ENCODE peak calls at places on chromosomes 3 and 15, in eight cellular contexts. W is lung microvascular endothelial cell; I is HuH-7; J is AG08396; B is hippocampal formation; O is substantia nigra; K is glutamatergic neuron; R is CD8-positive, alpha-beta T cell. N is an unnamed sample.

GRCh38 chr15:90266061-90266431 is 574 bp downstream of the NGRN start:
- DNase-seq in R (no peak), W (peak; percentile 37), K (peak; percentile 54), I (peak; percentile 50), B (peak; percentile 44), O (no peak), J (peak; percentile 51), N (peak; percentile 59)

GRCh38 chr3:192577271-192577670 is 150.1 kb downstream of the FGF12 start:
- DNase-seq in R (no peak), J (no peak), B (no peak), K (no peak), O (no peak), I (no peak), W (no peak), N (no peak)

GRCh38 chr3:33146791-33147445 is 33.1 kb downstream of the CRTAP start:
- DNase-seq in K (no peak), O (peak; percentile 56), B (peak; percentile 82), I (no peak), W (peak; percentile 17), R (no peak), J (no peak), N (peak; percentile 59)

GRCh38 chr3:141249041-141249440 is 17.4 kb downstream of the PXYLP1 start:
- DNase-seq in I (no peak), K (no peak), O (no peak), J (no peak), W (no peak), R (no peak), B (no peak), N (no peak)

GRCh38 chr15:73414876-73415275 is 28.1 kb upstream of the REC114 start:
- DNase-seq in J (no peak), R (no peak), O (no peak), I (no peak), W (no peak), B (no peak), K (no peak), N (no peak)

GRCh38 chr3:127168271-127168670 is 24.7 kb upstream of the PRR23E start:
- DNase-seq in O (peak; percentile 47), B (no peak), J (no peak), I (no peak), W (no peak), K (peak; percentile 41), R (no peak), N (no peak)

GRCh38 chr3:102053375-102053989 is 204.2 kb downstream of the NFKBIZ start:
- DNase-seq in J (no peak), B (no peak), O (no peak), W (peak; percentile 82), I (no peak), R (no peak), K (no peak), N (peak; percentile 77)

GRCh38 chr3:157120071-157120892 is 39.7 kb downstream of the CCNL1 start:
- DNase-seq in O (no peak), R (no peak), I (peak; percentile 45), B (no peak), K (no peak), J (no peak), W (no peak), N (no peak)

GRCh38 chr3:60448668-60449067 is 802.6 kb downstream of the FHIT start:
- DNase-seq in R (no peak), W (no peak), O (no peak), J (no peak), I (no peak), K (no peak), B (no peak), N (no peak)

GRCh38 chr15:94125698-94126097 is 105.7 kb upstream of the MCTP2 start:
- DNase-seq in K (no peak), W (no peak), J (no peak), O (no peak), B (no peak), I (no peak), R (no peak), N (no peak)

GRCh38 chr15:64356443-64357040 is 569 bp upstream of the CSNK1G1 start:
- DNase-seq in J (peak; percentile 53), W (peak; percentile 90), K (no peak), R (no peak), I (peak; percentile 55), B (no peak), O (no peak), N (peak; percentile 88)

GRCh38 chr3:191775451-191776233 is 314.7 kb downstream of the PYDC2 start:
- DNase-seq in K (no peak), B (no peak), W (no peak), R (no peak), O (no peak), I (no peak), J (no peak), N (no peak)

GRCh38 chr3:41808152-41808551 is 153.8 kb downstream of the ULK4 start:
- DNase-seq in I (no peak), B (no peak), R (no peak), J (peak; percentile 26), O (no peak), W (peak; percentile 28), K (no peak), N (peak; percentile 2)

GRCh38 chr15:58361291-58361759 is 70.5 kb upstream of the LIPC start:
- DNase-seq in B (no peak), W (no peak), O (no peak), K (no peak), J (peak; percentile 70), R (no peak), I (no peak), N (no peak)

GRCh38 chr3:9028134-9028533 is 64.9 kb upstream of the RAD18 start:
- DNase-seq in I (no peak), W (no peak), R (no peak), J (peak; percentile 43), B (peak; percentile 88), K (no peak), O (peak; percentile 87), N (no peak)

GRCh38 chr3:32901005-32901932 is 50.2 kb upstream of the CCR4 start:
- DNase-seq in B (no peak), J (no peak), R (no peak), I (no peak), K (no peak), O (no peak), W (no peak), N (no peak)

GRCh38 chr15:64224508-64224907 is 61.7 kb upstream of the PPIB start:
- DNase-seq in J (no peak), K (no peak), I (no peak), W (peak; percentile 51), R (no peak), O (no peak), B (no peak), N (peak; percentile 67)

GRCh38 chr15:57218826-57219576 is 157.3 kb upstream of the CGNL1 start:
- DNase-seq in R (no peak), B (no peak), O (no peak), I (no peak), J (peak; percentile 8), W (peak; percentile 48), K (no peak), N (peak; percentile 65)

GRCh38 chr3:170436697-170437096 is 18.0 kb downstream of the CLDN11 start:
- DNase-seq in O (no peak), B (no peak), R (no peak), W (no peak), J (no peak), K (no peak), I (no peak), N (no peak)

GRCh38 chr3:10173926-10174435 is 9.3 kb downstream of the IRAK2 start:
- DNase-seq in W (peak; percentile 100), B (peak; percentile 38), R (no peak), O (peak; percentile 68), I (peak; percentile 74), K (no peak), J (peak; percentile 93), N (peak; percentile 98)

GRCh38 chr3:172808969-172809546 is 58.5 kb downstream of the ECT2 start:
- DNase-seq in B (no peak), K (no peak), I (no peak), R (no peak), W (peak; percentile 62), J (no peak), O (no peak), N (peak; percentile 73)

GRCh38 chr3:39166134-39166710 is 12.8 kb upstream of the CSRNP1 start:
- DNase-seq in J (peak; percentile 65), I (no peak), K (no peak), R (no peak), B (no peak), W (peak; percentile 97), O (no peak), N (peak; percentile 91)

GRCh38 chr3:155326901-155327300 is 33.4 kb upstream of the STRIT1 start:
- DNase-seq in O (no peak), B (no peak), K (no peak), I (no peak), W (no peak), R (no peak), J (no peak), N (no peak)

GRCh38 chr3:150296123-150296750 is 111.9 kb upstream of the TSC22D2 start:
- DNase-seq in R (no peak), O (no peak), W (no peak), I (no peak), J (no peak), K (no peak), B (no peak), N (no peak)

GRCh38 chr3:155270485-155271342 is 22.8 kb downstream of the STRIT1 start:
- DNase-seq in I (no peak), W (no peak), J (no peak), O (no peak), R (no peak), B (no peak), K (no peak), N (no peak)

GRCh38 chr15:71219646-71220045 is 104.4 kb downstream of the THSD4 start:
- DNase-seq in B (no peak), J (peak; percentile 83), R (no peak), K (no peak), W (no peak), I (no peak), O (no peak), N (no peak)

GRCh38 chr15:50879016-50879415 is 29.5 kb upstream of the AP4E1 start:
- DNase-seq in B (no peak), O (no peak), W (no peak), I (no peak), R (no peak), K (no peak), J (no peak), N (no peak)

GRCh38 chr15:68982976-68983550 is 31.4 kb upstream of the NOX5 start:
- DNase-seq in I (no peak), O (no peak), K (no peak), B (no peak), W (no peak), J (no peak), R (no peak), N (no peak)

GRCh38 chr15:48017747-48018146 is 103.0 kb upstream of the SLC24A5 start:
- DNase-seq in W (no peak), R (no peak), B (no peak), J (no peak), I (no peak), K (no peak), O (no peak), N (no peak)

GRCh38 chr3:13244695-13245449 is 171.6 kb upstream of the IQSEC1 start:
- DNase-seq in B (no peak), J (no peak), K (no peak), I (no peak), R (no peak), W (no peak), O (no peak), N (no peak)

GRCh38 chr15:33808720-33809119 is 159.6 kb upstream of the CHRM5 start:
- DNase-seq in J (no peak), O (no peak), W (no peak), I (no peak), B (no peak), K (no peak), R (no peak), N (no peak)